ENCODE peak calls at places on chromosomes 11 and 22, in four cellular contexts. T is HepG2, H is A549, Z is K562. F is an unnamed sample.

GRCh38 chr11:68312780-68313573 is 586 bp downstream of the LRP5 start:
- DNase-seq in T (no peak), Z (peak; percentile 50), H (no peak), F (no peak)

GRCh38 chr22:19514831-19515565 is 9.2 kb downstream of the CLDN5 start:
- DNase-seq in T (no peak), Z (no peak), H (no peak), F (no peak)

GRCh38 chr22:17192186-17192585 is 27.0 kb downstream of the ADA2 start:
- DNase-seq in T (no peak), Z (no peak), H (no peak), F (no peak)

GRCh38 chr11:126186031-126186698 is 25.3 kb downstream of the RPUSD4 start:
- DNase-seq in Z (no peak), H (no peak), T (no peak), F (no peak)

GRCh38 chr22:31870890-31871289 is 73.4 kb upstream of the YWHAH start:
- DNase-seq in Z (no peak), T (no peak), H (peak; percentile 68), F (no peak)

GRCh38 chr11:75066061-75066460 is 30.6 kb downstream of the OR2AT4 start:
- DNase-seq in Z (no peak), H (no peak), T (no peak), F (no peak)

GRCh38 chr11:26457660-26458059 is 114.4 kb downstream of the MUC15 start:
- DNase-seq in Z (no peak), H (no peak), T (no peak), F (no peak)

GRCh38 chr11:92793189-92793588 is 176.3 kb upstream of the MTNR1B start:
- DNase-seq in H (no peak), T (no peak), Z (no peak), F (no peak)

GRCh38 chr22:45880732-45881523 is 96.0 kb downstream of the WNT7B start:
- DNase-seq in T (no peak), H (no peak), Z (no peak), F (no peak)

GRCh38 chr11:73478737-73479347 is 102.6 kb downstream of the RELT start:
- DNase-seq in T (peak; percentile 37), Z (peak; percentile 44), H (peak; percentile 61), F (no peak)

GRCh38 chr11:110507328-110507727 is 77.6 kb downstream of the FDX1 start:
- DNase-seq in Z (no peak), H (no peak), T (no peak), F (no peak)

GRCh38 chr11:125165111-125165663 is 636 bp downstream of the PKNOX2 start:
- DNase-seq in Z (no peak), H (peak; percentile 21), T (no peak), F (peak; percentile 73)

GRCh38 chr11:62605902-62606301 is 4.2 kb upstream of the MTA2 start:
- DNase-seq in H (no peak), Z (no peak), T (no peak), F (no peak)

GRCh38 chr22:45762545-45763235 is 91.1 kb downstream of the ATXN10 start:
- DNase-seq in H (no peak), Z (no peak), T (no peak), F (no peak)

GRCh38 chr22:19909350-19910179 is 32.0 kb upstream of the COMT start:
- DNase-seq in T (peak; percentile 64), H (peak; percentile 60), Z (peak; percentile 97), F (peak; percentile 44)

GRCh38 chr11:115674831-115675230 is 170.6 kb upstream of the CADM1 start:
- DNase-seq in Z (no peak), T (no peak), H (no peak), F (no peak)

GRCh38 chr11:15071556-15072255 is 1.7 kb upstream of the CALCB start:
- DNase-seq in H (no peak), Z (no peak), T (no peak), F (no peak)

GRCh38 chr11:35478411-35479139 is 46.8 kb downstream of the PAMR1 start:
- DNase-seq in Z (no peak), T (no peak), H (no peak), F (no peak)
- TF ChIP-seq RNF2 in Z (no peak), T (no peak), H (no peak), F (no peak)

GRCh38 chr11:119371067-119371601 is 10.4 kb downstream of the USP2 start:
- DNase-seq in Z (no peak), H (no peak), T (no peak), F (no peak)

GRCh38 chr11:119371778-119372182 is 9.7 kb downstream of the USP2 start:
- DNase-seq in T (no peak), H (no peak), Z (no peak), F (no peak)

GRCh38 chr11:119372260-119373058 is 9.0 kb downstream of the USP2 start:
- DNase-seq in H (no peak), Z (no peak), T (no peak), F (no peak)

GRCh38 chr11:119369035-119369925 is 12.2 kb downstream of the USP2 start:
- DNase-seq in Z (no peak), H (no peak), T (peak; percentile 50), F (no peak)

DNA sequence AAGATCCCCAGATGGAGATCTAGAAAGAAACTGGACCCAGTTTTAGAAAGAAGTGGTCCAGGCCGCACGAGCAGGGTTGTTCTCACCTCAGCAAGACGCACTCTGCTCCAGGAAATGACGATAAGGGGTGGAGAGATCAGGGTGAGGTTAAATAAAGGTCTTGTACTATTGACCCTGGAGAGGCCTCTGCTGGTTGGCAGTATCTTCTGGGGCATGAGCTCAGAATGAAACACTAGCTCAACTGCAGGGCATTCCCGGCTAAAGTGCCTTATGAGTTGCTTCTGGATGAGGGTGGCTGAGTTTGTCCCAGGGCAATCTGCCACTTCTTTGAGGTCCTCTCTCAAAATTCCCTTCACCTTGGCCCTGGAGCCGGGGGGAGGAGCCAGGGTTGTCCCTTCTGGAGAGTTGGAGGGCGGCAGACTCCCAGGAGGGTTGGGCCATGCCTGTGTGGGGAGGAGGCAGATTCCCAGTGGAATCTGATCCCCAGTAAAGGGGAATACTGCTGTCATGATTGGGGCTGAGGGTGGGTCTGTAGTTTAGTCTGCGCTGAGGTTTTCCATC is 10.9 kb downstream of the USP2 start:
- DNase-seq in T (peak; percentile 71), Z (no peak), H (no peak), F (no peak)
- TF ChIP-seq RNF2 in T (no peak), Z (no peak), H (no peak), F (no peak)

GRCh38 chr11:77819921-77820564 is 479 bp downstream of the RSF1 start:
- DNase-seq in H (peak; percentile 39), Z (peak; percentile 87), T (peak; percentile 9), F (peak; percentile 83)
- TF ChIP-seq RNF2 in H (no peak), Z (no peak), T (no peak), F (no peak)

GRCh38 chr11:59182457-59183151 is 10.7 kb downstream of the DTX4 start:
- DNase-seq in Z (peak; percentile 29), H (no peak), T (peak; percentile 32), F (no peak)
- TF ChIP-seq RNF2 in Z (no peak), H (no peak), T (no peak), F (no peak)

DNA sequence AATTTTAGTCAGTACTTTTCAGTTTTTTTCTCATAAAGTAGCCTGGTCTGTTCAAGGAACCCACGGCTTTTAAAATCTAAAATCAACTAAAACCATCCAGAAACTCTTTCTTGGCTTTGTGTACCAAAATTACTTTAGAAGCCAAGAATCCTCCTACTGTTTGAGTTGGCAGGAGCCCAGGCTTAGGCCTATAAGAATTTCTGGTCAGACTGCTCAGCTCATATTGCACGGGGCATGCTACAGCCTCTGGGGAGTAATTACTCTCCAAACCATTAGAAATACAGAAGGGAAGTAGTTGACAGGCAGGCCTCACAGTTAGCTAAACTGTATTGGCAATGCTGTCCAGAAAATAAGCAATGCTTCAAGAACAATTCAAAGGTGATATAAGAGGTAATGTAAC is 1862.9 kb upstream of the RAG2 start:
- DNase-seq in Z (no peak), T (no peak), H (no peak), F (no peak)
- TF ChIP-seq RNF2 in Z (no peak), T (no peak), H (no peak), F (no peak)

DNA sequence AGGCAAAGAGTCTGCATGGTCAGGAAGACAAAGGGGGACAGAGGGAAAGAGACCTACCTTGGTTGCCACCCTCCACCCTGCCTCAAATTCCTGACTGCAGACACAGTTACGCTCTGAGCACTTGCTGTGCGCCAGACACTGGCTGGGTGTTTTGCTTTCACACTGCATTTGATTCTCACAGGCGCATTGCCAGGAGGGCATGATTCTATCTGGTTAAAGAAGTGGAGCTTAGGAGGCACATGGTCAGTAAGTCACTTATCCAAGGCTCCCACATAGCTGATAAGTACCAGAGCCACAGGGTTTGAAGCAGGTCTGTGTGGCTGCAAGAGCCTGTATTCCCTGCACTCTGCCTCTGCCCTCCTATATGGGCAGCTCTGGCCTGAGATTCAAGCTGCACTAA is 103.9 kb downstream of the TIMP3 start:
- DNase-seq in H (no peak), T (no peak), Z (no peak), F (no peak)
- TF ChIP-seq RNF2 in H (no peak), T (no peak), Z (no peak), F (no peak)

F was measured in H1.